ENCODE peak calls at places on chromosome 10, in six cellular contexts. V, K, O, X, C and Z are unnamed samples.

GRCh38 chr10:17460732-17461131 is 6.3 kb upstream of the ST8SIA6 start:
- DNase-seq in V (no peak), K (no peak), O (no peak), X (no peak), C (no peak), Z (no peak)

GRCh38 chr10:6279540-6280267 is 77.0 kb downstream of the PFKFB3 start:
- DNase-seq in V (peak; percentile 52), K (no peak), O (no peak), X (peak; percentile 88), C (peak; percentile 62), Z (no peak)

GRCh38 chr10:78199759-78200158 is 166.1 kb downstream of the RPS24 start:
- DNase-seq in V (no peak), K (no peak), O (no peak), X (no peak), C (no peak), Z (no peak)

GRCh38 chr10:28807760-28808613 is 130.7 kb downstream of the BAMBI start:
- DNase-seq in V (no peak), K (no peak), O (no peak), X (no peak), C (no peak), Z (no peak)

GRCh38 chr10:110431659-110432058 is 66.0 kb upstream of the DUSP5 start:
- DNase-seq in V (no peak), K (no peak), O (no peak), X (no peak), C (no peak), Z (no peak)

GRCh38 chr10:22246680-22247391 is 29.0 kb upstream of the EBLN1 start:
- DNase-seq in V (no peak), K (no peak), O (no peak), X (peak; percentile 75), C (peak; percentile 50), Z (peak; percentile 95)

GRCh38 chr10:99787303-99787702 is 4.9 kb downstream of the ABCC2 start:
- DNase-seq in V (no peak), K (no peak), O (no peak), X (no peak), C (no peak), Z (no peak)

GRCh38 chr10:112687647-112688046 is 240.6 kb downstream of the VTI1A start:
- DNase-seq in V (peak; percentile 28), K (no peak), O (no peak), X (no peak), C (peak; percentile 72), Z (no peak)

GRCh38 chr10:77849039-77849664 is 77.4 kb downstream of the DLG5 start:
- DNase-seq in V (no peak), K (no peak), O (no peak), X (no peak), C (no peak), Z (no peak)

GRCh38 chr10:29720149-29720548 is 85.4 kb upstream of the SVIL start:
- DNase-seq in V (no peak), K (no peak), O (no peak), X (no peak), C (no peak), Z (no peak)